ENCODE peak calls at places on chromosomes 5 and 9, in eight cellular contexts. Q is GM12865; K is SJSA1; P is mammary epithelial cell; X is H7; T is CD8-positive, alpha-beta memory T cell; C is AG10803; F is bronchial epithelial cell. E is an unnamed sample.

GRCh38 chr9:33129886-33130284 is 37.3 kb downstream of the B4GALT1 start:
- DNase-seq in K (no peak), T (no peak), X (no peak), P (no peak), Q (peak), C (no peak), F (no peak), E (peak)

GRCh38 chr5:32964246-32964645 is 253.1 kb downstream of the NPR3 start:
- DNase-seq in C (peak), T (no peak), F (peak), K (no peak), Q (no peak), P (peak), X (no peak), E (no peak)

GRCh38 chr5:144150996-144151395 is 19.5 kb downstream of the YIPF5 start:
- DNase-seq in K (no peak), T (no peak), Q (no peak), C (peak), F (no peak), P (no peak), X (no peak), E (no peak)

GRCh38 chr9:98318834-98319478 is 63.5 kb upstream of the TBC1D2 start:
- DNase-seq in F (peak), C (peak), Q (no peak), T (no peak), P (no peak), X (no peak), K (no peak), E (no peak)

GRCh38 chr5:43075319-43076293 is 35.5 kb upstream of the ANXA2R start:
- DNase-seq in K (no peak), F (no peak), X (no peak), Q (no peak), T (no peak), P (no peak), C (peak), E (no peak)

GRCh38 chr5:58135571-58136335 is 324.1 kb downstream of the PLK2 start:
- DNase-seq in T (no peak), X (no peak), C (peak), K (no peak), P (peak), Q (no peak), F (peak), E (no peak)

GRCh38 chr9:128160603-128160987 is 530 bp downstream of the BBLN start:
- DNase-seq in C (peak), X (peak), Q (peak), F (no peak), K (no peak), P (no peak), T (peak), E (no peak)

GRCh38 chr9:127300886-127301447 is 36.4 kb downstream of the GARNL3 start:
- DNase-seq in K (no peak), T (no peak), Q (no peak), P (no peak), X (no peak), C (no peak), F (no peak), E (no peak)

GRCh38 chr9:72297516-72297915 is 67.5 kb downstream of the ZFAND5 start:
- DNase-seq in P (no peak), K (no peak), F (no peak), C (no peak), Q (no peak), X (no peak), T (no peak), E (no peak)

GRCh38 chr9:72038890-72039410 is 21.5 kb downstream of the C9orf57 start:
- DNase-seq in F (peak), K (peak), Q (peak), T (peak), P (peak), X (peak), C (peak), E (no peak)

GRCh38 chr5:27682600-27682999 is 644.2 kb upstream of the CDH9 start:
- DNase-seq in F (peak), K (no peak), Q (no peak), T (no peak), P (peak), C (no peak), X (no peak), E (no peak)

GRCh38 chr5:89777758-89778157 is 631.8 kb downstream of the CETN3 start:
- DNase-seq in K (no peak), T (no peak), C (no peak), X (no peak), Q (no peak), P (no peak), F (no peak), E (no peak)

GRCh38 chr5:100840769-100841168 is 62.3 kb downstream of the ST8SIA4 start:
- DNase-seq in Q (peak), K (no peak), T (no peak), C (no peak), P (no peak), F (no peak), X (no peak), E (no peak)
- H3K4me3 ChIP-seq in Q (peak), K (no peak), T (peak), C (no peak), P (no peak), F (no peak), X (no peak), E (no peak)

GRCh38 chr5:156922207-156922792 is 40.7 kb downstream of the TIMD4 start:
- DNase-seq in C (no peak), K (no peak), T (no peak), Q (peak), X (no peak), F (no peak), P (no peak), E (no peak)
- H3K4me3 ChIP-seq in C (no peak), K (no peak), T (peak), Q (peak), X (no peak), F (no peak), P (no peak), E (no peak)

GRCh38 chr5:112975721-112976431 is 722 bp upstream of the DCP2 start:
- DNase-seq in X (no peak), F (no peak), K (no peak), P (no peak), C (no peak), Q (no peak), T (no peak), E (no peak)
- H3K4me3 ChIP-seq in X (peak), F (peak), K (peak), P (peak), C (peak), Q (peak), T (peak), E (peak)

GRCh38 chr5:82465235-82465634 is 187.1 kb upstream of the RPS23 start:
- DNase-seq in X (no peak), P (no peak), K (no peak), T (no peak), C (no peak), F (no peak), Q (no peak), E (no peak)
- H3K4me3 ChIP-seq in X (no peak), P (no peak), K (no peak), T (no peak), C (no peak), F (no peak), Q (no peak), E (no peak)

E was measured in left lung.